ENCODE peak calls at places on chromosomes 4 and X, in eight cellular contexts. O is progenitor cell of endocrine pancreas, U is mammary epithelial cell, R is foreskin fibroblast, C is ascending aorta, T is IMR-90, J is glutamatergic neuron, K is coronary artery. F is an unnamed sample.

GRCh38 chr4:71602271-71602890 is 181.5 kb downstream of the GC start:
- DNase-seq in T (peak), J (no peak), O (no peak), R (no peak), U (no peak), C (no peak), K (no peak), F (no peak)

GRCh38 chr4:152697284-152698011 is 17.7 kb upstream of the TMEM154 start:
- DNase-seq in U (peak), T (no peak), O (no peak), K (no peak), C (no peak), R (no peak), J (no peak), F (no peak)

GRCh38 chrX:3951859-3952258 is 238.4 kb upstream of the PRKX start:
- DNase-seq in C (no peak), O (no peak), K (no peak), T (no peak), U (no peak), R (no peak), J (no peak), F (no peak)

GRCh38 chrX:617401-617800 is 13.2 kb upstream of the SHOX start:
- DNase-seq in C (no peak), T (no peak), J (no peak), K (no peak), O (no peak), U (no peak), R (no peak), F (no peak)

GRCh38 chrX:67094061-67094460 is 449.8 kb upstream of the AR start:
- DNase-seq in J (no peak), R (no peak), T (no peak), U (no peak), K (no peak), O (no peak), C (no peak), F (no peak)

GRCh38 chr4:123844374-123844773 is 447.8 kb downstream of the SPRY1 start:
- DNase-seq in K (no peak), J (no peak), O (no peak), R (no peak), T (no peak), C (no peak), U (no peak), F (no peak)

GRCh38 chrX:54640103-54640428 is 110.0 kb downstream of the GNL3L start:
- DNase-seq in U (no peak), R (no peak), T (no peak), J (no peak), O (no peak), K (no peak), C (no peak), F (no peak)

GRCh38 chr4:184347251-184348239 is 126.8 kb downstream of the IRF2 start:
- DNase-seq in C (no peak), J (peak), R (peak), O (no peak), T (peak), K (no peak), U (peak), F (peak)

GRCh38 chr4:102687373-102687981 is 73.3 kb downstream of the MANBA start:
- DNase-seq in U (peak), T (peak), J (no peak), O (no peak), R (no peak), C (no peak), K (no peak), F (no peak)

GRCh38 chr4:7158991-7159390 is 33.3 kb upstream of the SORCS2 start:
- DNase-seq in U (no peak), T (no peak), O (no peak), R (no peak), J (no peak), C (no peak), K (peak), F (no peak)

GRCh38 chrX:125193921-125194320 is 125.8 kb upstream of the TEX13C start:
- DNase-seq in K (no peak), U (no peak), T (no peak), J (no peak), R (no peak), C (no peak), O (no peak), F (no peak)

GRCh38 chrX:42695800-42696358 is 82.1 kb downstream of the PPP1R2C start:
- DNase-seq in O (no peak), U (no peak), J (no peak), K (no peak), T (no peak), C (no peak), R (no peak), F (no peak)

GRCh38 chr4:56468097-56468422 is 643 bp downstream of the SRP72 start:
- DNase-seq in R (no peak), C (no peak), J (no peak), T (peak), O (no peak), U (peak), K (no peak), F (peak)

GRCh38 chrX:68833855-68834331 is 5.1 kb downstream of the EFNB1 start:
- DNase-seq in J (no peak), K (peak), R (no peak), O (no peak), U (peak), T (no peak), C (no peak), F (no peak)

GRCh38 chrX:68833448-68833805 is 4.6 kb downstream of the EFNB1 start:
- DNase-seq in R (no peak), C (no peak), U (no peak), J (no peak), T (no peak), K (peak), O (no peak), F (no peak)

GRCh38 chrX:68831405-68832100 is 2.7 kb downstream of the EFNB1 start:
- DNase-seq in J (no peak), O (peak), T (peak), R (no peak), U (no peak), C (no peak), K (no peak), F (no peak)

GRCh38 chrX:68832101-68832416 is 3.2 kb downstream of the EFNB1 start:
- DNase-seq in J (no peak), U (peak), K (peak), R (peak), C (no peak), O (peak), T (peak), F (no peak)

GRCh38 chrX:68832516-68833447 is 4.0 kb downstream of the EFNB1 start:
- DNase-seq in U (no peak), K (peak), T (no peak), J (no peak), R (no peak), C (no peak), O (no peak), F (no peak)
- TF ChIP-seq CTCF in U (no peak), K (no peak), T (no peak), J (no peak), R (no peak), C (no peak), O (no peak), F (no peak)

GRCh38 chr4:147056951-147057630 is 111.4 kb upstream of the TTC29 start:
- DNase-seq in C (no peak), J (no peak), O (no peak), T (peak), U (no peak), R (no peak), K (no peak), F (no peak)
- TF ChIP-seq CTCF in C (no peak), J (no peak), O (no peak), T (peak), U (peak), R (peak), K (no peak), F (no peak)

GRCh38 chr4:52868138-52868537 is 6.0 kb downstream of the RASL11B start:
- DNase-seq in R (no peak), T (no peak), O (no peak), C (no peak), K (no peak), U (no peak), J (peak), F (no peak)
- TF ChIP-seq CTCF in R (no peak), T (no peak), O (no peak), C (no peak), K (no peak), U (no peak), J (no peak), F (no peak)

DNA sequence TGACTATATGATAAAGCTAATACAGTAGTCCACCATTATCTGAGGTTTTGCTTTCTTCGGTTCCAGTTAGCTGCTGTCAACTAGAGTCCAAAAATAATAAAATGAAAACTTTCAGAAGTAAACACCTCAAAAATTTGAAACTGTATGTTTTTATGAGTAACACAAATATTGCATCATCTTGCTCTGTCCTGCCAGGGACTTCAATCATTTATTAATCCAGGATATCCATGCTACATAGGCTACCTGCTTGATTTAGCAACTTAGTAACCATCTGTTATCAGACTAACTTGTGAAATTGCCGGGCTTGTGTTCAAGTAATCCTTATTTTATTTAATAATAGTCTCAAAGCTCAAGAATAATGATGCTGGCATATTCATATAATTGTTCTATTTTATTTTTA is 1537.8 kb upstream of the PABPC4L start:
- DNase-seq in J (no peak), R (no peak), U (no peak), O (no peak), T (no peak), C (no peak), K (no peak), F (no peak)
- TF ChIP-seq CTCF in J (no peak), R (no peak), U (no peak), O (no peak), T (no peak), C (no peak), K (no peak), F (no peak)

GRCh38 chr4:5982156-5982973 is 35.9 kb downstream of the C4orf50 start:
- DNase-seq in T (no peak), J (no peak), U (no peak), R (no peak), C (no peak), O (no peak), K (peak), F (no peak)

GRCh38 chr4:5980436-5981155 is 37.6 kb downstream of the C4orf50 start:
- DNase-seq in J (no peak), U (no peak), C (no peak), T (no peak), K (peak), O (no peak), R (no peak), F (no peak)

GRCh38 chr4:5976431-5976830 is 41.8 kb downstream of the C4orf50 start:
- DNase-seq in O (no peak), C (no peak), U (no peak), R (no peak), T (no peak), J (no peak), K (peak), F (no peak)

GRCh38 chr4:5976921-5977320 is 41.3 kb downstream of the C4orf50 start:
- DNase-seq in C (no peak), O (no peak), R (no peak), T (no peak), U (no peak), K (peak), J (no peak), F (no peak)

GRCh38 chr4:5979981-5980380 is 38.2 kb downstream of the C4orf50 start:
- DNase-seq in C (no peak), O (no peak), J (peak), K (peak), U (peak), T (no peak), R (no peak), F (peak)
- TF ChIP-seq CTCF in C (no peak), O (peak), J (peak), K (no peak), U (peak), T (peak), R (no peak), F (no peak)

DNA sequence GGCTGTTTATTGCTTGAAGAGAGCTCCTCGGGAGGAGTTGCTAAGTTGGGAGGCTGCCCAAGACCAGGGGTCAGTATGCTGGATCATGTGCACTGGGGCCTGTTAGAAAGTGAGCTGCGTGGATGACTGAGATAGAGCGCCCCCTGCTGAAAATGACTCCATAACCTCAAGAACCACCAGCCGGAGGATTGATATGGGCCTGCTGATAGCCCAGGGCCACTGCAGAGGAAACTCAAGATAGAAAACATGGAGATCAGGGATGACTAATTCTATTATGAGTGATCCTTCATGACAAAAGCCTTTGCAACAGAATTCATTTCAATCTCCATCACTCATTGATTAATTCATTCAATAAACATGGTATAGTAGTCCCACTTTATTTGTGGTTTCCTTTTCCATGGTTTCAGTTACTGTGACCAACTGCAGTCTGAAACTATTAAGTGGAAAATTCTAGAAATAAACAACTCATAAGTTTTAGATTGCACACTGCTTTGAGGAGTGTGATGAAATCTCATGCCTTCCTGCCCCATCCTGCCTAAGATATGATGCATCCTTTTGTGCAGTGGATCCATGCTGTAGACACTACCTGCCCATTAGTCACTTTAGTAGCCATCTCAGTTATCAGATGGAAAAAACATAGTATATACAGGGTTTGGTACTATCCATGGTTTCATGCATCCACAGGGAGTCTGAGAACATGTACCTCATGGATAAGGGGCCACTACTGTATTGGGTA is 126.7 kb upstream of the MBNL3 start:
- DNase-seq in K (no peak), R (no peak), O (peak), T (peak), C (no peak), J (peak), U (peak), F (peak)
- TF ChIP-seq CTCF in K (no peak), R (peak), O (peak), T (peak), C (peak), J (peak), U (peak), F (peak)

DNA sequence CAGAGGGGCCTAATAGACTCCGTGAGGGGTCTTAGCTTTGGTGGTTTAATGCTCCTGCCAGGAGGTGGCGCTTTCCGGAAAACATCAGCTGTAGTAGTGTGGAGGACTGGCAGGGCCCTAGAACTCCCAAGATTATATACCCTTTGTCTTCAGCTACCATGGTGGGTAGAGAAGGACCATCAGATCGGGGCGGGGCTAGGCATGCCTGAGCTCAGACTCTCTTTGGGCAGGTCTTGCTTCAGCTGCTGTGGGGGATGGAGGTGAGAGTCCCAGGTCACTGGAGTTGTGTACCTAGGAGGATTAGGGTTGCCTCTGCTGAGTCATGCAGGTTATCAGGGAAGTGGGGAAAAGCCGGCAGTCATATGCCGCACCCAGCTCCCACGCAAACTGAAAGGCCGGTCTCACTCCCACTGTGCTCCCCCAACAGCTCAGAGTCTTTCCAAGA is 63.0 kb upstream of the AGA start:
- DNase-seq in O (no peak), R (no peak), C (no peak), J (no peak), T (no peak), K (no peak), U (no peak), F (no peak)
- TF ChIP-seq CTCF in O (peak), R (no peak), C (no peak), J (no peak), T (no peak), K (no peak), U (no peak), F (no peak)

GRCh38 chr4:3234171-3235029 is 14.6 kb upstream of the MSANTD1 start:
- DNase-seq in U (no peak), C (no peak), R (no peak), K (no peak), T (no peak), J (no peak), O (no peak), F (no peak)
- TF ChIP-seq CTCF in U (no peak), C (no peak), R (no peak), K (no peak), T (no peak), J (no peak), O (no peak), F (no peak)

F was measured in endothelial cell.